ENCODE peak calls at places on chromosomes 12 and 14, in eight cellular contexts. One of them, this sample, is unnamed.

GRCh38 chr14:90759370-90760054 is 56.7 kb downstream of the TTC7B start:
- DNase-seq in substantia nigra: no peak
- DNase-seq in bronchial epithelial cell: no peak
- DNase-seq in GM04504: no peak
- DNase-seq in stimulated activated CD8-positive, alpha-beta memory T cell treated with anti-CD3 and anti-CD28 coated beads, Interleukin-15, amount 100 ng/mL, for 4 hours: no peak
- DNase-seq in M059J: no peak
- DNase-seq in GM23338: no peak
- DNase-seq in frontal cortex: no peak
- DNase-seq in this sample: no peak

GRCh38 chr12:145369-145960 is 68.5 kb downstream of the SLC6A12 start:
- DNase-seq in M059J: no peak
- DNase-seq in stimulated activated CD8-positive, alpha-beta memory T cell treated with anti-CD3 and anti-CD28 coated beads, Interleukin-15, amount 100 ng/mL, for 4 hours: no peak
- DNase-seq in frontal cortex: no peak
- DNase-seq in bronchial epithelial cell: peak; percentile 58
- DNase-seq in GM04504: no peak
- DNase-seq in GM23338: no peak
- DNase-seq in substantia nigra: peak; percentile 51
- DNase-seq in this sample: no peak

GRCh38 chr12:111687255-111687654 is 1.4 kb downstream of the ACAD10 start:
- DNase-seq in GM04504: no peak
- DNase-seq in substantia nigra: no peak
- DNase-seq in bronchial epithelial cell: peak; percentile 4
- DNase-seq in frontal cortex: no peak
- DNase-seq in stimulated activated CD8-positive, alpha-beta memory T cell treated with anti-CD3 and anti-CD28 coated beads, Interleukin-15, amount 100 ng/mL, for 4 hours: no peak
- DNase-seq in M059J: peak; percentile 29
- DNase-seq in GM23338: peak; percentile 28
- DNase-seq in this sample: no peak

GRCh38 chr14:36271939-36272907 is 48.2 kb downstream of the MBIP start:
- DNase-seq in GM23338: peak; percentile 56
- DNase-seq in bronchial epithelial cell: peak; percentile 62
- DNase-seq in substantia nigra: peak; percentile 2
- DNase-seq in M059J: peak; percentile 4
- DNase-seq in frontal cortex: no peak
- DNase-seq in GM04504: no peak
- DNase-seq in stimulated activated CD8-positive, alpha-beta memory T cell treated with anti-CD3 and anti-CD28 coated beads, Interleukin-15, amount 100 ng/mL, for 4 hours: no peak
- DNase-seq in this sample: peak; percentile 56

GRCh38 chr12:86256169-86256568 is at the start of gene MGAT4C:
- DNase-seq in GM23338: no peak
- DNase-seq in M059J: no peak
- DNase-seq in frontal cortex: no peak
- DNase-seq in substantia nigra: no peak
- DNase-seq in bronchial epithelial cell: no peak
- DNase-seq in GM04504: no peak
- DNase-seq in stimulated activated CD8-positive, alpha-beta memory T cell treated with anti-CD3 and anti-CD28 coated beads, Interleukin-15, amount 100 ng/mL, for 4 hours: no peak
- DNase-seq in this sample: no peak

GRCh38 chr14:52960627-52961026 is 9.8 kb upstream of the FERMT2 start:
- DNase-seq in substantia nigra: no peak
- DNase-seq in frontal cortex: no peak
- DNase-seq in bronchial epithelial cell: peak; percentile 35
- DNase-seq in GM23338: no peak
- DNase-seq in M059J: no peak
- DNase-seq in GM04504: no peak
- DNase-seq in stimulated activated CD8-positive, alpha-beta memory T cell treated with anti-CD3 and anti-CD28 coated beads, Interleukin-15, amount 100 ng/mL, for 4 hours: no peak
- DNase-seq in this sample: no peak

GRCh38 chr14:100348779-100349708 is 25.9 kb downstream of the SLC25A47 start:
- DNase-seq in GM04504: no peak
- DNase-seq in substantia nigra: no peak
- DNase-seq in M059J: no peak
- DNase-seq in GM23338: no peak
- DNase-seq in stimulated activated CD8-positive, alpha-beta memory T cell treated with anti-CD3 and anti-CD28 coated beads, Interleukin-15, amount 100 ng/mL, for 4 hours: no peak
- DNase-seq in frontal cortex: no peak
- DNase-seq in bronchial epithelial cell: no peak
- DNase-seq in this sample: no peak

GRCh38 chr12:92398565-92399309 is 253.1 kb upstream of the BTG1 start:
- DNase-seq in frontal cortex: no peak
- DNase-seq in GM23338: no peak
- DNase-seq in substantia nigra: no peak
- DNase-seq in stimulated activated CD8-positive, alpha-beta memory T cell treated with anti-CD3 and anti-CD28 coated beads, Interleukin-15, amount 100 ng/mL, for 4 hours: no peak
- DNase-seq in M059J: no peak
- DNase-seq in GM04504: no peak
- DNase-seq in bronchial epithelial cell: no peak
- DNase-seq in this sample: no peak

GRCh38 chr12:130220361-130220760 is 58.1 kb downstream of the FZD10 start:
- DNase-seq in substantia nigra: no peak
- DNase-seq in bronchial epithelial cell: no peak
- DNase-seq in stimulated activated CD8-positive, alpha-beta memory T cell treated with anti-CD3 and anti-CD28 coated beads, Interleukin-15, amount 100 ng/mL, for 4 hours: no peak
- DNase-seq in GM23338: peak; percentile 23
- DNase-seq in GM04504: no peak
- DNase-seq in frontal cortex: no peak
- DNase-seq in M059J: no peak
- DNase-seq in this sample: no peak

GRCh38 chr14:98187302-98187701 is 1084.7 kb downstream of the BCL11B start:
- DNase-seq in GM23338: no peak
- DNase-seq in substantia nigra: no peak
- DNase-seq in M059J: no peak
- DNase-seq in frontal cortex: no peak
- DNase-seq in bronchial epithelial cell: no peak
- DNase-seq in stimulated activated CD8-positive, alpha-beta memory T cell treated with anti-CD3 and anti-CD28 coated beads, Interleukin-15, amount 100 ng/mL, for 4 hours: no peak
- DNase-seq in GM04504: no peak
- DNase-seq in this sample: no peak

GRCh38 chr14:71532349-71532748 is 399.9 kb upstream of the RGS6 start:
- DNase-seq in stimulated activated CD8-positive, alpha-beta memory T cell treated with anti-CD3 and anti-CD28 coated beads, Interleukin-15, amount 100 ng/mL, for 4 hours: no peak
- DNase-seq in bronchial epithelial cell: no peak
- DNase-seq in GM04504: no peak
- DNase-seq in substantia nigra: peak; percentile 13
- DNase-seq in frontal cortex: no peak
- DNase-seq in GM23338: no peak
- DNase-seq in M059J: peak; percentile 81
- DNase-seq in this sample: no peak

GRCh38 chr14:38605193-38606114 is 349.6 kb upstream of the CLEC14A start:
- DNase-seq in frontal cortex: no peak
- DNase-seq in substantia nigra: no peak
- DNase-seq in stimulated activated CD8-positive, alpha-beta memory T cell treated with anti-CD3 and anti-CD28 coated beads, Interleukin-15, amount 100 ng/mL, for 4 hours: no peak
- DNase-seq in M059J: no peak
- DNase-seq in GM04504: no peak
- DNase-seq in GM23338: peak; percentile 36
- DNase-seq in bronchial epithelial cell: no peak
- DNase-seq in this sample: no peak

GRCh38 chr12:74794522-74794921 is 256.9 kb downstream of the ATXN7L3B start:
- DNase-seq in bronchial epithelial cell: no peak
- DNase-seq in substantia nigra: no peak
- DNase-seq in M059J: peak; percentile 17
- DNase-seq in frontal cortex: no peak
- DNase-seq in stimulated activated CD8-positive, alpha-beta memory T cell treated with anti-CD3 and anti-CD28 coated beads, Interleukin-15, amount 100 ng/mL, for 4 hours: no peak
- DNase-seq in GM04504: no peak
- DNase-seq in GM23338: no peak
- DNase-seq in this sample: no peak

GRCh38 chr12:101925352-101925751 is 48.0 kb downstream of the DRAM1 start:
- DNase-seq in frontal cortex: no peak
- DNase-seq in bronchial epithelial cell: peak; percentile 78
- DNase-seq in GM23338: no peak
- DNase-seq in M059J: peak; percentile 94
- DNase-seq in substantia nigra: no peak
- DNase-seq in stimulated activated CD8-positive, alpha-beta memory T cell treated with anti-CD3 and anti-CD28 coated beads, Interleukin-15, amount 100 ng/mL, for 4 hours: no peak
- DNase-seq in GM04504: peak; percentile 97
- DNase-seq in this sample: peak; percentile 87

GRCh38 chr12:79933580-79934264 is 1.2 kb downstream of the PPP1R12A start:
- DNase-seq in substantia nigra: no peak
- DNase-seq in bronchial epithelial cell: peak; percentile 20
- DNase-seq in M059J: peak; percentile 41
- DNase-seq in GM04504: no peak
- DNase-seq in GM23338: no peak
- DNase-seq in stimulated activated CD8-positive, alpha-beta memory T cell treated with anti-CD3 and anti-CD28 coated beads, Interleukin-15, amount 100 ng/mL, for 4 hours: no peak
- DNase-seq in frontal cortex: no peak
- DNase-seq in this sample: peak; percentile 7

GRCh38 chr14:92570863-92571262 is 57.3 kb downstream of the RIN3 start:
- DNase-seq in M059J: no peak
- DNase-seq in frontal cortex: no peak
- DNase-seq in bronchial epithelial cell: no peak
- DNase-seq in GM23338: no peak
- DNase-seq in substantia nigra: no peak
- DNase-seq in GM04504: no peak
- DNase-seq in stimulated activated CD8-positive, alpha-beta memory T cell treated with anti-CD3 and anti-CD28 coated beads, Interleukin-15, amount 100 ng/mL, for 4 hours: no peak
- DNase-seq in this sample: no peak

GRCh38 chr14:72792051-72792788 is 101.7 kb downstream of the DPF3 start:
- DNase-seq in stimulated activated CD8-positive, alpha-beta memory T cell treated with anti-CD3 and anti-CD28 coated beads, Interleukin-15, amount 100 ng/mL, for 4 hours: no peak
- DNase-seq in substantia nigra: peak; percentile 64
- DNase-seq in bronchial epithelial cell: no peak
- DNase-seq in GM23338: no peak
- DNase-seq in GM04504: no peak
- DNase-seq in M059J: no peak
- DNase-seq in frontal cortex: no peak
- DNase-seq in this sample: no peak

GRCh38 chr12:113041560-113041959 is 15.0 kb upstream of the DTX1 start:
- DNase-seq in GM23338: no peak
- DNase-seq in stimulated activated CD8-positive, alpha-beta memory T cell treated with anti-CD3 and anti-CD28 coated beads, Interleukin-15, amount 100 ng/mL, for 4 hours: no peak
- DNase-seq in bronchial epithelial cell: no peak
- DNase-seq in substantia nigra: no peak
- DNase-seq in GM04504: no peak
- DNase-seq in M059J: no peak
- DNase-seq in frontal cortex: no peak
- DNase-seq in this sample: no peak

GRCh38 chr12:122106891-122107660 is 28.5 kb downstream of the MLXIP start:
- DNase-seq in substantia nigra: peak; percentile 27
- DNase-seq in bronchial epithelial cell: no peak
- DNase-seq in GM23338: no peak
- DNase-seq in GM04504: peak; percentile 49
- DNase-seq in frontal cortex: no peak
- DNase-seq in M059J: peak; percentile 91
- DNase-seq in stimulated activated CD8-positive, alpha-beta memory T cell treated with anti-CD3 and anti-CD28 coated beads, Interleukin-15, amount 100 ng/mL, for 4 hours: no peak
- DNase-seq in this sample: no peak

GRCh38 chr12:65496617-65497016 is 218.1 kb downstream of the MSRB3 start:
- DNase-seq in M059J: no peak
- DNase-seq in GM04504: no peak
- DNase-seq in GM23338: no peak
- DNase-seq in frontal cortex: no peak
- DNase-seq in substantia nigra: no peak
- DNase-seq in stimulated activated CD8-positive, alpha-beta memory T cell treated with anti-CD3 and anti-CD28 coated beads, Interleukin-15, amount 100 ng/mL, for 4 hours: no peak
- DNase-seq in bronchial epithelial cell: no peak
- DNase-seq in this sample: no peak

GRCh38 chr12:4809013-4809448 is 88.8 kb downstream of the GALNT8 start:
- DNase-seq in frontal cortex: peak; percentile 44
- DNase-seq in bronchial epithelial cell: no peak
- DNase-seq in M059J: no peak
- DNase-seq in GM04504: no peak
- DNase-seq in GM23338: peak; percentile 78
- DNase-seq in substantia nigra: peak; percentile 15
- DNase-seq in stimulated activated CD8-positive, alpha-beta memory T cell treated with anti-CD3 and anti-CD28 coated beads, Interleukin-15, amount 100 ng/mL, for 4 hours: no peak
- DNase-seq in this sample: no peak

GRCh38 chr12:8692573-8692972 is 5.2 kb upstream of the RIMKLB start:
- DNase-seq in frontal cortex: peak; percentile 56
- DNase-seq in GM23338: peak; percentile 92
- DNase-seq in GM04504: no peak
- DNase-seq in M059J: no peak
- DNase-seq in bronchial epithelial cell: peak; percentile 58
- DNase-seq in stimulated activated CD8-positive, alpha-beta memory T cell treated with anti-CD3 and anti-CD28 coated beads, Interleukin-15, amount 100 ng/mL, for 4 hours: no peak
- DNase-seq in substantia nigra: peak; percentile 49
- DNase-seq in this sample: no peak

GRCh38 chr12:101795013-101795412 is 35.7 kb downstream of the GNPTAB start:
- DNase-seq in substantia nigra: no peak
- DNase-seq in stimulated activated CD8-positive, alpha-beta memory T cell treated with anti-CD3 and anti-CD28 coated beads, Interleukin-15, amount 100 ng/mL, for 4 hours: no peak
- DNase-seq in M059J: no peak
- DNase-seq in GM04504: no peak
- DNase-seq in frontal cortex: no peak
- DNase-seq in bronchial epithelial cell: no peak
- DNase-seq in GM23338: no peak
- DNase-seq in this sample: no peak

GRCh38 chr12:25730489-25731349 is 177.6 kb upstream of the LMNTD1 start:
- DNase-seq in M059J: no peak
- DNase-seq in bronchial epithelial cell: peak; percentile 9
- DNase-seq in frontal cortex: no peak
- DNase-seq in GM04504: no peak
- DNase-seq in substantia nigra: no peak
- DNase-seq in GM23338: peak; percentile 41
- DNase-seq in stimulated activated CD8-positive, alpha-beta memory T cell treated with anti-CD3 and anti-CD28 coated beads, Interleukin-15, amount 100 ng/mL, for 4 hours: no peak
- DNase-seq in this sample: no peak

This sample was measured in foreskin keratinocyte.